ENCODE peak calls at places on chromosomes 13 and 19, in five cellular contexts. L, J, S, R and B are unnamed samples.

GRCh38 chr13:108270442-108270841 is 924 bp downstream of the TNFSF13B start:
- DNase-seq in S (no peak), R (no peak), J (peak), L (no peak), B (no peak)

GRCh38 chr13:87999791-88000190 is 328.6 kb downstream of the SLITRK5 start:
- DNase-seq in J (no peak), R (no peak), S (no peak), L (no peak), B (peak)

GRCh38 chr19:58357798-58358145 is 4.5 kb upstream of the A1BG start:
- DNase-seq in J (no peak), R (no peak), S (no peak), L (no peak), B (no peak)

GRCh38 chr13:59991395-59991794 is 172.3 kb downstream of the DIAPH3 start:
- DNase-seq in J (no peak), S (no peak), R (no peak), L (no peak), B (no peak)

GRCh38 chr19:46697142-46697960 is 19.6 kb downstream of the PRKD2 start:
- DNase-seq in R (no peak), S (peak), J (peak), L (peak), B (no peak)

GRCh38 chr19:30666301-30666803 is 294.2 kb downstream of the ZNF536 start:
- DNase-seq in L (peak), R (peak), S (peak), J (peak), B (peak)

GRCh38 chr19:1843116-1843515 is 5.2 kb downstream of the REXO1 start:
- DNase-seq in S (no peak), R (no peak), L (no peak), J (no peak), B (no peak)

GRCh38 chr19:39052243-39052746 is 19.9 kb upstream of the FBXO27 start:
- DNase-seq in L (peak), S (peak), J (peak), R (peak), B (peak)

GRCh38 chr19:38676023-38676877 is 28.8 kb downstream of the ACTN4 start:
- DNase-seq in S (peak), J (peak), L (no peak), R (no peak), B (no peak)

GRCh38 chr13:107822006-107822405 is 393.3 kb downstream of the LIG4 start:
- DNase-seq in J (no peak), S (no peak), L (no peak), R (no peak), B (no peak)

GRCh38 chr19:41324231-41324702 is 14.3 kb downstream of the CCDC97 start:
- DNase-seq in J (no peak), R (no peak), S (no peak), L (no peak), B (no peak)

GRCh38 chr19:30311911-30312310 is 60.3 kb upstream of the ZNF536 start:
- DNase-seq in J (no peak), L (no peak), R (no peak), S (no peak), B (no peak)

GRCh38 chr13:44698076-44698475 is 121.9 kb upstream of the TSC22D1 start:
- DNase-seq in S (no peak), L (no peak), R (no peak), J (no peak), B (no peak)

GRCh38 chr19:49468746-49469447 is 5.1 kb upstream of the FLT3LG start:
- DNase-seq in S (no peak), L (peak), J (peak), R (peak), B (peak)

GRCh38 chr13:78593652-78594494 is 9.5 kb downstream of the POU4F1 start:
- DNase-seq in L (peak), R (no peak), S (no peak), J (no peak), B (no peak)

GRCh38 chr13:92966900-92967299 is 259.7 kb upstream of the GPC6 start:
- DNase-seq in R (no peak), J (no peak), S (no peak), L (no peak), B (no peak)

GRCh38 chr19:5154129-5154798 is 185.4 kb downstream of the KDM4B start:
- DNase-seq in R (peak), J (no peak), L (peak), S (no peak), B (peak)
- TF ChIP-seq CTCF in R (peak), J (peak), L (peak), S (peak), B (peak)

GRCh38 chr13:25733061-25733491 is 318.7 kb downstream of the SHISA2 start:
- DNase-seq in J (peak), R (no peak), L (no peak), S (no peak), B (peak)

GRCh38 chr13:25731511-25731910 is 320.3 kb downstream of the SHISA2 start:
- DNase-seq in R (no peak), S (no peak), L (no peak), J (no peak), B (no peak)

GRCh38 chr13:25729201-25729600 is 322.6 kb downstream of the SHISA2 start:
- DNase-seq in S (no peak), L (no peak), R (no peak), J (no peak), B (no peak)

GRCh38 chr13:25732146-25732865 is 319.5 kb downstream of the SHISA2 start:
- DNase-seq in S (peak), J (peak), L (no peak), R (no peak), B (no peak)

DNA sequence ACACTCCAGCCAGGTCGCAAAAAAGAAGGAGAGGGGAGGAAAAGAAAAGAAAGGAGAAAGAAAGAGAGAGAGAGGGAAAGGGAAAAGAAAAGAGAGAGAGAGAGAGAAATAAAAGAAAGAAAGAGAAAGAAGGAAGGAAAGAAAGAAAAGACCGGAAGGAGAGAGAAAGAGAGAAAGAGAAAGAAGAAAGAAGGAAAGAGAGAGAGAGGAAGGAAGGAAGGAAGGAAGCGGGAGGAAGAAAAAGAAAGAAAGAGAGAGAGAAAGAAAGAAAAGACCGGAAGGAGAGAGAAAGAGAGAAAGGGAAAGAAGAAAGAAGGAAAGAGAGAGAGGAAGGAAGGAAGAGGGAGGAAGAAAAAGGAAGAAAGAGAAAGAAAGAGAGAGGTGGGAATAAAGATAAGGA is 320.8 kb downstream of the SHISA2 start:
- DNase-seq in J (no peak), R (no peak), L (no peak), S (no peak), B (no peak)
- TF ChIP-seq CTCF in J (no peak), R (no peak), L (no peak), S (no peak), B (no peak)

GRCh38 chr19:6354098-6354674 is 7.1 kb upstream of the CLPP start:
- DNase-seq in J (peak), R (no peak), S (no peak), L (no peak), B (no peak)
- TF ChIP-seq CTCF in J (peak), R (no peak), S (peak), L (no peak), B (peak)

DNA sequence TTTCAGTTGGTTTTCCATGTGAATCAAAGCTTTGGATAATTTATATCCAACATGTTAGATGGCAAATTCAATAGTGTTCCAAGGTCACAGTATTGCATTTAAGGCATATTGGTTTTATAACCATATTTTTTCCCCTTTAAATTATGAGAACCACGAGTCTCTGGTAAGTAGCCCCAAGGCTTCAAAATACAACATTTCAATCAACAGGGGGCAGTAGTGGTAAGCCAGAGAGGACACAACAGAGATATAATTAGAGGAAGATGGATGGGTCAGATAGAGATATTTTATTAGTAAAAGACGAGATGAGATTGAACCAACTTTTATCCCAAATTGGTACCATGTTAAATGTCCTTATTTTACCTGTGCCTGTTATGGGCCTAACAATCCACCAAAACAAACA is 53.1 kb downstream of the KL start:
- DNase-seq in J (no peak), S (no peak), R (no peak), L (no peak), B (peak)
- TF ChIP-seq CTCF in J (no peak), S (peak), R (no peak), L (peak), B (no peak)

GRCh38 chr19:12864721-12865715 is 16.2 kb downstream of the DNASE2 start:
- DNase-seq in S (no peak), J (no peak), L (no peak), R (no peak), B (no peak)
- TF ChIP-seq CTCF in S (no peak), J (no peak), L (no peak), R (no peak), B (no peak)

GRCh38 chr13:101941095-101941777 is 460.6 kb downstream of the FGF14 start:
- DNase-seq in J (no peak), R (no peak), L (no peak), S (peak), B (peak)
- TF ChIP-seq CTCF in J (peak), R (no peak), L (no peak), S (peak), B (peak)

GRCh38 chr13:81927347-81927746 is 1586.4 kb upstream of the SPRY2 start:
- DNase-seq in L (no peak), R (no peak), S (no peak), J (no peak), B (peak)

DNA sequence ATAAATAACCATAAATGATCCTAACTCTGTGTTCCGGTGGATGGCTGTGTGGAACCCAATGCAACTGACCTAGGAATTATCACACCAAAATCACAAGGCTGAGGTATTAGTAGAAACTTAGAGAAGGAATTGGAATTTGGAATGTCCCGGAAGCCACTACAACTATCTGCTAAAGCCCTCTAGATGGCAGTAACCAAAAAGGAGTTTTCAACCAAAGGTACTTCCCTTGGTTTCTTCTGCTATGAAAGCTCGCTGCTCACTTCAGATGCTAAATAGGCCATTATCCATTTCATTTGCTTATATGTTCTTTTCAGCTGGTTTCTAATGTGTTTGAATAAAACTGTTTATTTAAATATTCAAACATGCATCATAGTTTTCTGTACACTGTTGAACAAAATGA is 1589.1 kb upstream of the SPRY2 start:
- DNase-seq in R (no peak), J (no peak), L (no peak), S (no peak), B (peak)
- TF ChIP-seq CTCF in R (no peak), J (no peak), L (no peak), S (no peak), B (peak)

DNA sequence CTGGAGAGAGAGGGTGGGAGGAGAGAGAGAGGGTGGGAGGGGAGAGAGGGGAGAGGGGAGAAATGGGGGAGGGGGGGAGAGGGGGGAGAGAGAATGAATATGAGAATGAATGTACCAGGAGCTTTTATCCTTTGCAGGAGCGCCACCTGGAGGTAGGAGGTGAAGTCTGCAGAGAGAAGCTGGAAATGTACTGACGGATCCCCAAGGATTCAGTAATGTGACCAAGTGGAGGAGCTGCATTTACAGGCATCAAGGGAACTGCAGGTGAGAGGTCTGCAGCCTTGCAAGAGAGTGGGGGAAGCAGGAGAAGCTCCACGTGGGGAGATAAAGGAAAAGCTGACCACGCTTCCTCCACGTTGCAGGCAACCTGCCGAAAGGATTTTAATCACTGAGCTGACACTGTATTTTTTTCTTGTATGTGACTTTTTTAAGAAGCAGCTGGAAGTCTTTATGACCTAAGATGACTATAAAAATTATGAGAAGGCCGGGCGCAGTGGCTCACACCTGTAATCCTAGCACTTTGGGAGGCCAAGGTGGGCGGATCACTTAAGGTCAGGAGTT is 33.7 kb downstream of the VSTM1 start:
- DNase-seq in L (peak), J (peak), S (peak), R (peak), B (peak)
- TF ChIP-seq CTCF in L (peak), J (peak), S (peak), R (peak), B (peak)

DNA sequence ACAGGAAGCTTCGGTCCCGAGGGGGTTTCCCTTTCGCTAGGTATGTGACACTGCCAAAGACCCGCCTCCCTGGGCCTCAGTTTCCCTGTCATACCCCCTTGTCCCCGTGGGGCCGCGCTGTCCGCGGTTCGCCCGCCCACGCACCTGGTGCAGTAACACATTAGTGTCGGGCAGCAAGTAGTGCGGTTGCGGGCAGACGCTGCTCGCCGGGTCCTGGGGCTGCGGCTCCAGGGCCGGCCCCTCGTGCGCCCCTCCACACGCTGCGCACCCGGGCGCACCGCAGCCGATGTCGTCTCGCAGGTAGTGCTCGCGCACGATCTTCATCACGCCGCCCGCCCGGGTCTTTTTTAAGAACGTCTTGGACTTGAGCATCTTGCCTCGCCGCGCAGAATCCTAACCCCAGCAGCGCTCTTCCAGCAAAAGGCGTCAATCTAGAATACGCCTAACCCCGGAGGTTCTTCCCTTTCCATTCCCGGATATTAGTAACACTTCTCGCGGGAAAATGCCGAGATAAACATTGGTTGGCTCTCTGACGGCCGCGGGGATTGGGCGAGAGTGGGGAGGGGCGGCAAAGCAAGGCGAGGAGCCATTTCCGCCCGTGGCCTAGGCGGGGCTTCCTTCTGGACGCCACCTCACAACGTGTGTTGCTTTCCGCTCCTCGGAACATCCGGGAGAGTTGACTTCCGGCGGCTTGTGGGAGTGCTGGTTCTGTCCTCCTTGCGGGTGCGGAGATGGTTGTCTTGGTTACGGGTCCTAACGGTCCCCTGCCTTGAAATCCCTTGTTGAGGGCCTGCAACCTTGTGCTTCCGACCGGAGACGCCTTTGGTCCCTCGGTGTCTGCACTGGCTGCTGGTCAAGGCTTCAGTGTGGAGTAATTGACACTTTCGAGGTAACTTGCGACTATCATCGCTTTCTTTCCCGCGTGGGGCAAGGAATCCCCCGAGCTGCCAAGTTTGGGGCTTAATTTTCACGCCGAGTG is at the start of the genes DIS3 and PIBF1:
- DNase-seq in S (peak), J (peak), L (peak), R (peak), B (peak)
- TF ChIP-seq CTCF in S (no peak), J (no peak), L (no peak), R (no peak), B (no peak)